ENCODE peak calls at places on chromosomes 6 and 20, in ten cellular contexts. U, F, Y, Z, V, E, C, I, M and P are unnamed samples.

GRCh38 chr6:91303326-91303725 is 716.5 kb upstream of the MAP3K7 start:
- DNase-seq in F (no peak), V (no peak), Z (no peak), Y (no peak), C (no peak), E (no peak), U (no peak), M (no peak), I (no peak), P (no peak)

GRCh38 chr6:39495023-39495422 is 172.5 kb upstream of the KCNK16 start:
- DNase-seq in Z (no peak), M (no peak), V (no peak), F (no peak), C (no peak), E (no peak), U (no peak), Y (no peak), I (no peak), P (no peak)

GRCh38 chr6:30918675-30919074 is 4.6 kb downstream of the VARS2 start:
- DNase-seq in Y (no peak), U (no peak), Z (no peak), C (no peak), M (no peak), I (no peak), F (no peak), E (no peak), V (no peak), P (no peak)

GRCh38 chr6:12504325-12504966 is 212.1 kb upstream of the PHACTR1 start:
- DNase-seq in I (peak), Y (peak), M (no peak), C (no peak), Z (no peak), U (no peak), E (no peak), F (peak), V (no peak), P (no peak)

GRCh38 chr20:5864428-5864827 is 85.9 kb downstream of the TRMT6 start:
- DNase-seq in F (no peak), M (no peak), U (no peak), Y (no peak), C (no peak), V (no peak), E (no peak), Z (no peak), I (no peak), P (no peak)

GRCh38 chr20:24991897-24992419 is 593 bp downstream of the APMAP start:
- DNase-seq in U (no peak), C (no peak), E (no peak), M (peak), V (peak), Z (no peak), Y (no peak), F (peak), I (peak), P (no peak)

GRCh38 chr6:116568851-116569755 is 2.2 kb upstream of the RWDD1 start:
- DNase-seq in I (no peak), Y (no peak), F (no peak), M (no peak), E (no peak), C (no peak), U (no peak), Z (no peak), V (no peak), P (no peak)

GRCh38 chr20:21693322-21693721 is 12.1 kb upstream of the PAX1 start:
- DNase-seq in F (no peak), Y (no peak), Z (no peak), V (no peak), C (no peak), E (no peak), M (no peak), U (peak), I (no peak), P (no peak)

GRCh38 chr6:443621-444175 is 52.1 kb downstream of the IRF4 start:
- DNase-seq in Z (no peak), V (no peak), F (no peak), I (no peak), Y (no peak), U (no peak), E (no peak), C (no peak), M (peak), P (no peak)

GRCh38 chr6:90896165-90896549 is 309.3 kb upstream of the MAP3K7 start:
- DNase-seq in C (no peak), I (no peak), V (no peak), F (no peak), Y (no peak), E (no peak), Z (no peak), M (no peak), U (no peak), P (no peak)

GRCh38 chr20:58875541-58876134 is 23.1 kb downstream of the GNAS start:
- DNase-seq in Y (no peak), E (no peak), C (no peak), M (no peak), Z (no peak), U (no peak), V (peak), F (peak), I (peak), P (no peak)

GRCh38 chr6:20479075-20479871 is 55.0 kb upstream of the CDKAL1 start:
- DNase-seq in Z (no peak), I (no peak), E (no peak), V (no peak), U (no peak), M (no peak), F (no peak), C (no peak), Y (no peak), P (no peak)